ENCODE peak calls at places on chromosomes 3 and 15, in eight cellular contexts. O is dorsolateral prefrontal cortex, H is astrocyte of the spinal cord, D is A549, J is GM13977, G is endothelial cell, V is IMR-90, A is body of pancreas. K is an unnamed sample.

GRCh38 chr15:96232335-96232734 is 98.2 kb upstream of the NR2F2 start:
- DNase-seq in O (no peak), H (no peak), D (no peak), J (no peak), G (no peak), V (no peak), A (peak; percentile 52), K (no peak)

GRCh38 chr15:42608110-42608531 is 32.7 kb downstream of the STARD9 start:
- DNase-seq in O (no peak), H (no peak), D (no peak), J (no peak), G (no peak), V (no peak), A (peak; percentile 17), K (no peak)

GRCh38 chr3:117674321-117674720 is 964.7 kb downstream of the TUSC7 start:
- DNase-seq in O (no peak), H (no peak), D (no peak), J (no peak), G (no peak), V (peak; percentile 40), A (no peak), K (no peak)

GRCh38 chr3:169146866-169147245 is 516.7 kb downstream of the MECOM start:
- DNase-seq in O (no peak), H (no peak), D (no peak), J (no peak), G (no peak), V (peak; percentile 6), A (no peak), K (peak; percentile 8)

GRCh38 chr15:101608182-101608581 is 44.0 kb downstream of the TM2D3 start:
- DNase-seq in O (no peak), H (no peak), D (no peak), J (no peak), G (no peak), V (no peak), A (no peak), K (no peak)

GRCh38 chr3:51970606-51971300 is 3.1 kb downstream of the ABHD14B start:
- DNase-seq in O (no peak), H (no peak), D (no peak), J (no peak), G (no peak), V (no peak), A (peak; percentile 82), K (no peak)

GRCh38 chr15:100108346-100108745 is 233.4 kb downstream of the ADAMTS17 start:
- DNase-seq in O (no peak), H (no peak), D (no peak), J (no peak), G (no peak), V (no peak), A (no peak), K (no peak)

GRCh38 chr3:73623316-73623715 is 1.4 kb downstream of the PDZRN3 start:
- DNase-seq in O (no peak), H (no peak), D (no peak), J (no peak), G (no peak), V (peak; percentile 28), A (peak; percentile 22), K (no peak)

GRCh38 chr3:42655331-42655888 is 1.9 kb downstream of the ZBTB47 start:
- DNase-seq in O (peak; percentile 47), H (no peak), D (no peak), J (peak; percentile 52), G (no peak), V (no peak), A (no peak), K (peak; percentile 52)

GRCh38 chr3:182739619-182740018 is 53.7 kb upstream of the ATP11B start:
- DNase-seq in O (no peak), H (peak; percentile 59), D (no peak), J (no peak), G (no peak), V (peak; percentile 75), A (no peak), K (no peak)

GRCh38 chr15:82040862-82041261 is 5.0 kb downstream of the MEX3B start:
- DNase-seq in O (no peak), H (no peak), D (no peak), J (peak; percentile 8), G (no peak), V (no peak), A (peak; percentile 30), K (no peak)

GRCh38 chr3:79521221-79521848 is 246.5 kb downstream of the ROBO1 start:
- DNase-seq in O (no peak), H (peak; percentile 59), D (peak; percentile 55), J (no peak), G (peak; percentile 37), V (peak; percentile 32), A (peak; percentile 5), K (no peak)

GRCh38 chr3:113546414-113546893 is 14.1 kb downstream of the SIDT1 start:
- DNase-seq in O (no peak), H (no peak), D (no peak), J (peak; percentile 52), G (no peak), V (no peak), A (no peak), K (peak; percentile 39)

GRCh38 chr15:91192285-91193058 is 92.4 kb downstream of the SV2B start:
- DNase-seq in O (no peak), H (no peak), D (no peak), J (peak; percentile 11), G (no peak), V (no peak), A (no peak), K (no peak)

GRCh38 chr3:107676469-107677309 is 153.9 kb downstream of the BBX start:
- DNase-seq in O (no peak), H (peak; percentile 42), D (peak; percentile 16), J (no peak), G (no peak), V (peak; percentile 43), A (no peak), K (no peak)

GRCh38 chr3:107421881-107422280 is 44.6 kb downstream of the CCDC54 start:
- DNase-seq in O (no peak), H (no peak), D (no peak), J (no peak), G (no peak), V (no peak), A (no peak), K (no peak)

GRCh38 chr15:87944051-87944450 is 312.5 kb downstream of the NTRK3 start:
- DNase-seq in O (no peak), H (no peak), D (no peak), J (no peak), G (no peak), V (no peak), A (no peak), K (no peak)

GRCh38 chr15:70100495-70101331 is 3.0 kb upstream of the TLE3 start:
- DNase-seq in O (no peak), H (peak; percentile 39), D (peak; percentile 50), J (peak; percentile 44), G (peak; percentile 82), V (peak; percentile 39), A (peak; percentile 51), K (peak; percentile 57)

GRCh38 chr15:96331141-96331941 is 841 bp downstream of the NR2F2 start:
- DNase-seq in O (no peak), H (peak; percentile 58), D (peak; percentile 58), J (peak; percentile 26), G (peak; percentile 56), V (no peak), A (peak; percentile 22), K (peak; percentile 52)

GRCh38 chr15:92277776-92278175 is 115.9 kb upstream of the ST8SIA2 start:
- DNase-seq in O (peak; percentile 29), H (peak; percentile 0), D (peak; percentile 48), J (no peak), G (peak; percentile 28), V (no peak), A (peak; percentile 6), K (no peak)

GRCh38 chr15:69093127-69093526 is 67.3 kb upstream of the GLCE start:
- DNase-seq in O (no peak), H (peak; percentile 13), D (peak; percentile 96), J (no peak), G (no peak), V (peak; percentile 12), A (no peak), K (no peak)

GRCh38 chr15:69515508-69516290 is 63.1 kb downstream of the RPLP1 start:
- DNase-seq in O (no peak), H (no peak), D (no peak), J (no peak), G (no peak), V (no peak), A (no peak), K (no peak)

GRCh38 chr3:169007145-169007544 is 656.4 kb downstream of the MECOM start:
- DNase-seq in O (no peak), H (no peak), D (no peak), J (no peak), G (no peak), V (no peak), A (no peak), K (no peak)

DNA sequence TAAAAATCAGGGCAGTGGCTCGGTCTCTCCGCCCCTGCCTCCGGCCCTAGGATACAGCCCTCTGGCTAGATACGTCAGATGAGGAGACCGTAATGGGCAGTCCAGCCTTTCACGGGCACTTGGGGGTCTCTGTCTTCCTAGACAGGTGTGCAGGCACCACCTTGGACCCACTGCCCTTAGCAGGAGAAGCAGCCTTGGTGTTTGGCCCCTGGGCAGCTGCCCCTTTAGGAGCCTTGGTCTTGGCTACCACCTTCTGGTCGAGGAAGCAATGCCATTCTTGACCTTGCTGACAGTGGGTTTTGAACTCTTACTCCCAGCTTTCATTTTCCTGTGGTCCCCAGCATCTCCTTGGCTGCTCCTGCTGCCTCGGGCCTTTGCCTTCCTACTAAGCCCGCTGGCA is 149.7 kb upstream of the FRMD4B start:
- DNase-seq in O (no peak), H (no peak), D (no peak), J (no peak), G (no peak), V (no peak), A (no peak), K (no peak)
- TF ChIP-seq CTCF in O (no peak), H (no peak), D (no peak), J (no peak), G (no peak), V (no peak), A (no peak), K (no peak)

GRCh38 chr15:53196235-53196634 is 406.1 kb upstream of the ONECUT1 start:
- DNase-seq in O (no peak), H (no peak), D (no peak), J (no peak), G (peak; percentile 6), V (no peak), A (no peak), K (no peak)
- TF ChIP-seq CTCF in O (no peak), H (no peak), D (no peak), J (no peak), G (no peak), V (no peak), A (no peak), K (no peak)

GRCh38 chr15:62779041-62779810 is 263.3 kb upstream of the TPM1 start:
- DNase-seq in O (no peak), H (peak; percentile 67), D (peak; percentile 19), J (no peak), G (no peak), V (peak; percentile 78), A (peak; percentile 49), K (no peak)
- TF ChIP-seq CTCF in O (no peak), H (no peak), D (no peak), J (no peak), G (no peak), V (no peak), A (no peak), K (no peak)

DNA sequence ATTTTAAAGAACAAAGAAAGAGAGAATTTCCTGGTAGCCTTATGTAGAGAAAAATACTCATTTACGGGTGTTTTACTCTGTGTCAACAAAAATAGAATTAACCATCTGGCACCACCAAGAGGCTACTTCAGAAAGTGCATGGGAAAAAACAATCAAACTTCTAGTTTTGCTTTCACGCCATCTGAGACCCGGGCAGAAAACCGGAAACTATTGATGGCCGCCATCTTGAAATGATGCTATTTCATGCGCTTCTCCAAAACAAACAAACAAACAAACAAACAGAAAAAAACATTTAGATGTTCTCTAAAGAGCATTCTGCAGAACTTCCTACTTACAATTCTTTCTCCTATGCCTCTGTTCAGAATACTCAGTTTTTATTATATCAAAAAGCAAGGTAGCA is 49.4 kb upstream of the SYNPR start:
- DNase-seq in O (peak; percentile 48), H (peak; percentile 31), D (peak; percentile 19), J (peak; percentile 7), G (peak; percentile 38), V (peak; percentile 12), A (peak; percentile 42), K (peak; percentile 5)
- TF ChIP-seq CTCF in O (peak; percentile 57), H (peak; percentile 66), D (peak; percentile 9), J (peak; percentile 31), G (peak; percentile 79), V (peak; percentile 49), A (peak; percentile 74), K (no peak)

K was measured in GM20000.